ENCODE peak calls at places on chromosomes 3 and 15, in six cellular contexts. R is suprapubic skin, C is AG04450, L is neuronal stem cell, B is aorta, S is upper lobe of right lung. I is an unnamed sample.

GRCh38 chr15:65663521-65663920 is 41.8 kb downstream of the SLC24A1 start:
- DNase-seq in R (no peak), S (no peak), C (no peak), L (no peak), B (no peak), I (no peak)

GRCh38 chr15:27235161-27235560 is 264.2 kb downstream of the GABRG3 start:
- DNase-seq in R (no peak), C (no peak), B (no peak), S (no peak), L (no peak), I (no peak)

GRCh38 chr3:50564321-50564720 is 3.2 kb downstream of the C3orf18 start:
- DNase-seq in R (no peak), B (no peak), C (no peak), S (no peak), L (no peak), I (no peak)

GRCh38 chr15:63948971-63949370 is 97.3 kb downstream of the DAPK2 start:
- DNase-seq in C (no peak), B (no peak), S (no peak), L (no peak), R (no peak), I (no peak)

GRCh38 chr3:53073553-53074365 is 27.9 kb upstream of the SFMBT1 start:
- DNase-seq in L (no peak), C (no peak), R (no peak), S (peak; percentile 44), B (peak; percentile 46), I (no peak)

GRCh38 chr15:67149068-67149841 is 83.9 kb downstream of the SMAD3 start:
- DNase-seq in C (no peak), R (no peak), B (no peak), L (no peak), S (no peak), I (no peak)

GRCh38 chr3:122989856-122990575 is 37.5 kb downstream of the SEMA5B start:
- DNase-seq in R (no peak), L (no peak), B (no peak), S (no peak), C (no peak), I (no peak)

GRCh38 chr3:36695769-36696137 is 68.6 kb downstream of the DCLK3 start:
- DNase-seq in L (no peak), C (peak; percentile 51), S (no peak), B (no peak), R (no peak), I (no peak)

GRCh38 chr15:44726136-44726535 is 10.2 kb upstream of the TRIM69 start:
- DNase-seq in L (no peak), B (no peak), S (no peak), C (no peak), R (no peak), I (no peak)

DNA sequence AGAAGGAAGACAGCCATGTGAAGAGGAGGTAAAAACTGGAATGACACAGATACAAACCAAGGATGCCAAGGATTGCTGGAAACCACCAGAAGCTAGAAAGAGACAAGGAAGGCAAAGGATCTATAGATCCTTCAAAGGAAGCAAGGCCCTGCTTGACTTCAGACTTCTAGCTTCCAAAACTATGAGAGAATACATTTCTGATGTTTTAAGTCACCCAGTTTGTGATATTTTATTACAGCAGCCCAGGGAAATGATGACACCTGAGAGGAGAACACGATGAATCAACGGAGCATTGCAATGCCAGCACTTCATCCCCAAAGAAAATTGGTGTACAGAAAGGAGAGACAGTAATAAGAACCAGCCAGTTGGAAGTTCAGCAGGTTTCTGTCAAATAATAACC is 116.3 kb downstream of the MAGI1 start:
- DNase-seq in B (no peak), C (peak; percentile 15), S (no peak), R (no peak), L (no peak), I (no peak)
- H3K27ac ChIP-seq in B (no peak overlapping the region), C (no peak overlapping the region), S (no peak overlapping the region), R (no peak overlapping the region), L (no peak overlapping the region), I (no peak overlapping the region)

DNA sequence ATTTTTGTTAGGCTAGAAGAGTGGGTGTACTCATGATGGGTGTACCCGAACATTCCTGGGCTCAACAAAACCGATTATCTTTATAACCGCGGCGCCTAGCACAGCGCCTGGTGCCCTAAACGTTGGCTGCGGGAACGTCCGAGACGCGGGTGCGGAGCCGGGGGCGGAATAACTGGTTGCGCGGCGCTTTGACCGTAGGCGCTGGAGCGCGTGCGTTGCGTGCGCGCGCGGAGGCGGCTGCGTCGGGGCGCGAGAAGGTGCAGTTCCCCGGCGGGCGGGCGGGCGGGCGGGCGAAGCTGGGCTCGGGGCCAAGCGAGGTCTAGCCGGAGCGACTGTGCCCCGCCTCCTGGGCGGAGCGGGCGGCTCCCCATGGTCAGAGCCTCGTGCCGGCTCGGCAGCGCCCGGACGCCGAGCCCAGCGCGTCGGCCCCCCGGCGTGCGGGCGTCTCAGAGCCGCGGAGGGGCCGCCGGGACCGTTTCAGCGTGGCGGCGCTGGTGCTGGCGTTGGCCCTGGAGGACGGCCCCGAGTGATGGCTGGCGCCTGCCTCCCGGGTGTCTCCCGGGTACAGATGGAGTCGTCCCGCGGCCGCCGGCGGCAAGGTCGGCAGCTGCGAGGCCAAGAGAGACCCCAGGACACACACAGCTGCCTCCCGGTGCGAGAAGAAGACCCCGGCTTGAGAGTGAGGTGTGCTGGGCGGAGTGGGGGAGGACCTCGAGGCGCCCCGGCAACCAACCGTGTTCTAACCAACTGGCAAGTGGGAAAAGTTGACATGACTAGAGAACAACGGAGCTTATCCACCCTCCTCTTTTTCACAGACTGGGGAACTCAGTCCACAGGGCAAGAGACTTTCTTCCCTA is at the start of gene PLAAT1:
- DNase-seq in S (peak; percentile 83), B (peak; percentile 68), R (no peak), L (peak; percentile 57), C (no peak), I (peak; percentile 57)
- H3K27ac ChIP-seq in S (no peak within 1 kb of the TSS), B (peak within 1 kb of the TSS; percentile 74), R (no peak within 1 kb of the TSS), L (peak within 1 kb of the TSS; percentile 25), C (no peak within 1 kb of the TSS), I (peak within 1 kb of the TSS; percentile 39)

GRCh38 chr15:77120576-77120975 is 49.7 kb upstream of the TSPAN3 start:
- DNase-seq in C (no peak), S (no peak), B (no peak), L (no peak), R (no peak), I (no peak)

GRCh38 chr15:77123854-77124253 is 52.9 kb upstream of the TSPAN3 start:
- DNase-seq in B (no peak), R (no peak), L (no peak), S (no peak), C (no peak), I (no peak)

GRCh38 chr15:77122576-77122975 is 51.7 kb upstream of the TSPAN3 start:
- DNase-seq in R (no peak), B (no peak), C (no peak), L (no peak), S (no peak), I (no peak)

GRCh38 chr15:77118787-77119410 is 48.0 kb upstream of the TSPAN3 start:
- DNase-seq in R (no peak), L (no peak), S (no peak), B (no peak), C (peak; percentile 54), I (peak; percentile 35)

DNA sequence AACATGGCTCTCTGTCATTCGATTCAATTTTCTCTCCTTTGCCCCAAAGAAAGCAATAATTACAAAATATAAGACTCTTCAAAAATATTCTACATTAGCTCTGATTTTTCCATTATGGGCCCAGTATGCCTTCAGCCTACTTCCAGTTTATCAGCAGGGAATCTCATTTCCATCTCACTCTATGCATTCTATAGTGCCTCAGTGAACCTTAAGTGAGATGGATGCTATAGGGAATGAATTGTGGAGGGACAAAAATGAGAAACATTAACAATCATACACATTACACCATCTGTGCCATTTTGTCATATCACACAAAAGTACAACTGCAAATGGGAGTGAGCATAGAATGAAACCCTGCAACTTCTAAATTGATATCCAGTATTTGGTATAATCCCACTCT is 50.7 kb upstream of the TSPAN3 start:
- DNase-seq in S (no peak), B (no peak), L (no peak), C (no peak), R (no peak), I (no peak)
- H3K27ac ChIP-seq in S (no peak overlapping the region), B (no peak overlapping the region), L (no peak overlapping the region), C (no peak overlapping the region), R (no peak overlapping the region), I (no peak overlapping the region)

GRCh38 chr15:52113708-52114107 is 1.1 kb upstream of the BCL2L10 start:
- DNase-seq in C (no peak), S (no peak), L (no peak), R (no peak), B (no peak), I (no peak)
- H3K27ac ChIP-seq in C (no peak overlapping the region), S (no peak overlapping the region), L (no peak overlapping the region), R (no peak overlapping the region), B (no peak overlapping the region), I (no peak overlapping the region)

GRCh38 chr3:124577494-124578167 is 152.6 kb upstream of the UMPS start:
- DNase-seq in C (no peak), B (no peak), R (no peak), L (no peak), S (no peak), I (no peak)

GRCh38 chr3:124572851-124573405 is 157.3 kb upstream of the UMPS start:
- DNase-seq in C (no peak), B (no peak), L (no peak), R (no peak), S (no peak), I (no peak)

GRCh38 chr3:124574012-124574411 is 156.2 kb upstream of the UMPS start:
- DNase-seq in L (no peak), C (no peak), B (no peak), R (no peak), S (no peak), I (no peak)

GRCh38 chr3:124579641-124580040 is 150.6 kb upstream of the UMPS start:
- DNase-seq in C (no peak), S (no peak), B (no peak), L (no peak), R (no peak), I (no peak)

DNA sequence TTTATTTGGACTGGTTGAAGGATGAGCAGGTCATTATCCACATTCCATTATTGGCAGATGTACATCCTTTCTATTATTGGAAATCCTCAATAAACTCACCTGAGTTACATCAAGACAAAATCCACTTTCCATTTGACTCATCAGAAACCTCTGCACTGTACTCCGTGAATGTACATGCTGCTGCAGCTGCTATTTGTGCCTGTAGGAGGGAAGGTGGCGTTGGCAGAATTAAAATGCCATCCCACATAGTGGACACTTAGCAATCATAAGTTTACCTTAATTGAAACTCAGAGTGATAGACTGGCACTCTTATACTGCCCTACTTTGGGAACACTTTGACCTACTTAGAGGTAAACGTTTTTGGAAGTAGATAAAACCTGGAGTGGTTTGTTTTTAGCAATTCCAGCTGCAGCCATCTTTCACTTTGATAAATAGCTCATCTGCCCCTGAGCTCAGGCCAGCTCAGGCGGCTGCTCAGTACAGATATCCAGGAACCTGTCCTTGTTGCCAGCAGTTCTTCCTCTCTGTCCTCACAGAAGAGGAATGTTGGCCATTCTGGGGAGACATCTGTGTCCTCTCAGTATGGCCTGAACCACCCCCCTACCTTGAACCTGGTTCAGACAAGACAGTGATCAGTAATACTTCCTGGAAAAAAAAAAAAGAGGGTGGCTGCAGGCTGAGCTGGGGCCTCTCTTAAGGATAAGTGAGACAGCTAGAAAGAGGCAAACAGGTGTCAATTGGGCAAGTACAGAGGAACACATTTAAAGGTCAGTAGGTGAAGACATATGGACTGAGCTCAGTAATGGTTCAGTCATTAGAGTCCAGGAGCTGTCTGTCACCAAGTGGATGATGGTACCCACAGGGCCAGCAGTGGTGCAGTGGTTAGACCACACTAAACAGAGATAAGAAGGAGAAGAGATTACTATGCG is 153.4 kb upstream of the UMPS start:
- DNase-seq in B (no peak), S (no peak), C (no peak), L (no peak), R (no peak), I (no peak)
- H3K27ac ChIP-seq in B (no peak overlapping the region), S (no peak overlapping the region), C (no peak overlapping the region), L (no peak overlapping the region), R (no peak overlapping the region), I (no peak overlapping the region)